ENCODE peak calls at places on chromosomes 3 and 15, in six cellular contexts. N is D341Med; G is fibroblast of pulmonary artery; R is epithelial cell of esophagus; I is stimulated activated CD4-positive, alpha-beta T cell treated with anti-CD3 and anti-CD28 coated beads, TNF-alpha, amount 100 ng/mL, for 24 hours; O is OCI-M1. V is an unnamed sample.

GRCh38 chr3:8723612-8724011 is 10.0 kb upstream of the CAV3 start:
- DNase-seq in R (no peak), G (no peak), O (no peak), N (no peak), I (no peak), V (no peak)

GRCh38 chr3:182465301-182466185 is 327.8 kb upstream of the ATP11B start:
- DNase-seq in I (no peak), G (no peak), R (no peak), O (no peak), N (no peak), V (no peak)

GRCh38 chr15:62850791-62851291 is 191.7 kb upstream of the TPM1 start:
- DNase-seq in G (peak; percentile 74), R (peak; percentile 57), N (no peak), O (no peak), I (no peak), V (no peak)

GRCh38 chr15:60682115-60682514 is 203.2 kb upstream of the ICE2 start:
- DNase-seq in R (no peak), O (no peak), G (peak; percentile 13), N (no peak), I (no peak), V (no peak)

GRCh38 chr3:148896062-148896461 is 31.0 kb downstream of the CPA3 start:
- DNase-seq in O (no peak), I (no peak), R (no peak), N (no peak), G (no peak), V (no peak)

GRCh38 chr15:63066302-63066701 is 23.8 kb downstream of the TPM1 start:
- DNase-seq in R (no peak), I (no peak), N (no peak), G (no peak), O (no peak), V (no peak)

GRCh38 chr3:126014252-126014651 is 45.3 kb downstream of the ROPN1B start:
- DNase-seq in R (peak; percentile 22), I (no peak), O (no peak), G (peak; percentile 39), N (no peak), V (no peak)

GRCh38 chr15:90141646-90142045 is 39.4 kb upstream of the IDH2 start:
- DNase-seq in G (peak; percentile 71), R (no peak), N (no peak), I (no peak), O (no peak), V (no peak)

GRCh38 chr3:53089511-53089910 is 40.7 kb downstream of the RFT1 start:
- DNase-seq in N (no peak), G (peak; percentile 56), I (no peak), R (peak; percentile 80), O (no peak), V (no peak)

GRCh38 chr3:29137601-29138000 is 143.3 kb upstream of the RBMS3 start:
- DNase-seq in N (no peak), R (peak; percentile 91), G (no peak), I (no peak), O (no peak), V (no peak)

GRCh38 chr3:34361921-34362320 is 563.5 kb downstream of the PDCD6IP start:
- DNase-seq in R (no peak), G (no peak), N (no peak), O (peak; percentile 38), I (no peak), V (no peak)

GRCh38 chr3:138468886-138469285 is 34.5 kb downstream of the ESYT3 start:
- DNase-seq in I (no peak), G (no peak), O (no peak), R (no peak), N (no peak), V (peak; percentile 27)

GRCh38 chr3:9104121-9104520 is 140.8 kb upstream of the RAD18 start:
- DNase-seq in N (no peak), I (no peak), G (no peak), R (no peak), O (no peak), V (no peak)

GRCh38 chr3:56909349-56909748 is 107.6 kb upstream of the ARHGEF3 start:
- DNase-seq in R (no peak), N (no peak), G (no peak), I (no peak), O (no peak), V (no peak)

GRCh38 chr3:89565098-89565497 is 457.7 kb downstream of the EPHA3 start:
- DNase-seq in I (no peak), N (no peak), O (no peak), R (peak; percentile 61), G (no peak), V (no peak)

V was measured in BE2C.